ENCODE peak calls at places on chromosomes 5 and 9, in six cellular contexts. B is GM12891; A is NCI-H1436; W is cardiac septum; Q is lower leg skin; K is effector memory CD8-positive, alpha-beta T cell. L is an unnamed sample.

GRCh38 chr9:137612741-137613142 is 6.1 kb upstream of the EHMT1 start:
- DNase-seq in W (no peak), A (no peak), B (no peak), Q (no peak), K (no peak), L (no peak)

GRCh38 chr5:177478711-177479646 is 5.5 kb upstream of the DBN1 start:
- DNase-seq in Q (peak), W (peak), B (no peak), A (no peak), K (no peak), L (peak)

GRCh38 chr9:99416007-99416406 is 193.9 kb downstream of the SEC61B start:
- DNase-seq in A (no peak), Q (no peak), K (no peak), W (no peak), B (no peak), L (no peak)

GRCh38 chr9:129580211-129580915 is 40.5 kb downstream of the C9orf50 start:
- DNase-seq in Q (no peak), A (no peak), B (no peak), K (no peak), W (no peak), L (no peak)

GRCh38 chr5:91188755-91189154 is 194.4 kb downstream of the ARRDC3 start:
- DNase-seq in K (no peak), Q (no peak), B (no peak), W (no peak), A (no peak), L (no peak)

GRCh38 chr9:95018099-95018927 is 291.8 kb downstream of the AOPEP start:
- DNase-seq in A (no peak), Q (no peak), B (no peak), K (no peak), W (no peak), L (peak)

GRCh38 chr5:138457532-138458275 is 7.6 kb upstream of the EGR1 start:
- DNase-seq in B (no peak), Q (no peak), K (no peak), W (no peak), A (no peak), L (no peak)

GRCh38 chr5:88683506-88684135 is 199.4 kb downstream of the MEF2C start:
- DNase-seq in K (no peak), Q (no peak), A (peak), W (no peak), B (no peak), L (no peak)

GRCh38 chr5:142888469-142889085 is 118.4 kb downstream of the ARHGAP26 start:
- DNase-seq in Q (no peak), K (no peak), W (no peak), A (peak), B (no peak), L (no peak)

GRCh38 chr5:154893381-154893780 is 35.0 kb downstream of the CNOT8 start:
- DNase-seq in A (no peak), B (no peak), W (no peak), K (no peak), Q (no peak), L (no peak)

GRCh38 chr5:131633830-131634229 is 1.2 kb downstream of the RAPGEF6 start:
- DNase-seq in B (no peak), Q (no peak), W (no peak), K (no peak), A (no peak), L (no peak)

GRCh38 chr5:73447234-73448071 is 1.1 kb downstream of the FOXD1 start:
- DNase-seq in B (no peak), A (no peak), W (no peak), Q (no peak), K (peak), L (no peak)

GRCh38 chr5:15844871-15845270 is 334.7 kb downstream of the MARCHF11 start:
- DNase-seq in B (no peak), K (no peak), A (no peak), W (no peak), Q (no peak), L (no peak)

GRCh38 chr5:76838481-76839261 is 11.1 kb upstream of the S100Z start:
- DNase-seq in B (no peak), K (no peak), W (no peak), A (no peak), Q (peak), L (no peak)

GRCh38 chr5:68303038-68303738 is 87.6 kb downstream of the PIK3R1 start:
- DNase-seq in Q (no peak), B (no peak), K (no peak), W (no peak), A (no peak), L (no peak)

GRCh38 chr5:30581198-30581925 is 612.1 kb upstream of the CDH6 start:
- DNase-seq in W (no peak), B (no peak), A (no peak), Q (no peak), K (no peak), L (no peak)

GRCh38 chr9:89677696-89678393 is 73.0 kb downstream of the GADD45G start:
- DNase-seq in A (peak), Q (no peak), W (no peak), B (no peak), K (no peak), L (no peak)

GRCh38 chr9:4375424-4376195 is 75.7 kb upstream of the GLIS3 start:
- DNase-seq in K (no peak), W (no peak), A (no peak), B (no peak), Q (no peak), L (no peak)

GRCh38 chr5:376951-377325 is 55.4 kb downstream of the AHRR start:
- DNase-seq in K (no peak), A (no peak), W (no peak), Q (peak), B (no peak), L (no peak)

GRCh38 chr5:173010547-173011464 is 27.2 kb downstream of the ATP6V0E1 start:
- DNase-seq in K (no peak), B (no peak), A (no peak), Q (peak), W (peak), L (peak)

GRCh38 chr5:78573318-78573717 is 75.3 kb downstream of the LHFPL2 start:
- DNase-seq in B (no peak), Q (no peak), A (no peak), W (no peak), K (no peak), L (no peak)

GRCh38 chr5:155871623-155872022 is 455.3 kb upstream of the SGCD start:
- DNase-seq in K (no peak), B (no peak), Q (no peak), W (no peak), A (no peak), L (no peak)

GRCh38 chr9:127336086-127336485 is 60.9 kb upstream of the SLC2A8 start:
- DNase-seq in K (no peak), Q (no peak), A (no peak), B (no peak), W (no peak), L (no peak)

GRCh38 chr9:121699271-121700164 is 48.1 kb downstream of the DAB2IP start:
- DNase-seq in A (peak), Q (peak), W (peak), K (peak), B (peak), L (no peak)

GRCh38 chr5:6759401-6759800 is 46.2 kb downstream of the TENT4A start:
- DNase-seq in Q (no peak), W (no peak), B (no peak), K (no peak), A (no peak), L (no peak)

GRCh38 chr5:123125953-123126352 is 36.9 kb downstream of the PRDM6 start:
- DNase-seq in B (no peak), A (no peak), W (no peak), Q (no peak), K (no peak), L (no peak)

GRCh38 chr9:76759726-76760125 is 4.5 kb upstream of the PCA3 start:
- DNase-seq in B (no peak), K (no peak), Q (no peak), W (no peak), A (peak), L (no peak)

GRCh38 chr9:127305450-127306226 is 41.1 kb downstream of the GARNL3 start:
- DNase-seq in B (no peak), K (no peak), A (no peak), W (no peak), Q (no peak), L (no peak)

GRCh38 chr5:132215329-132215728 is 12.3 kb downstream of the P4HA2 start:
- DNase-seq in A (no peak), Q (peak), W (peak), K (no peak), B (no peak), L (peak)

GRCh38 chr5:6886866-6887265 is 173.6 kb downstream of the TENT4A start:
- DNase-seq in K (no peak), Q (no peak), A (no peak), B (no peak), W (no peak), L (no peak)

GRCh38 chr5:148290271-148291195 is 21.7 kb upstream of the SPINK7 start:
- DNase-seq in Q (no peak), B (no peak), A (peak), K (no peak), W (no peak), L (no peak)